ENCODE peak calls at places on chromosome 5, in five cellular contexts. Y is HepG2, X is K562, W is H1, I is GM12878. C is an unnamed sample.

GRCh38 chr5:91296691-91297143 is 86.4 kb downstream of the ARRDC3 start:
- DNase-seq in Y (no peak), X (no peak), W (no peak), I (no peak), C (no peak)

GRCh38 chr5:61167382-61167781 is 5.1 kb upstream of the SMIM15 start:
- DNase-seq in Y (no peak), X (no peak), W (no peak), I (no peak), C (no peak)

GRCh38 chr5:72347801-72348305 is 27.7 kb downstream of the PTCD2 start:
- DNase-seq in Y (no peak), X (no peak), W (no peak), I (no peak), C (no peak)

GRCh38 chr5:150284311-150284710 is 5.3 kb downstream of the CAMK2A start:
- DNase-seq in Y (no peak), X (peak), W (no peak), I (no peak), C (no peak)

GRCh38 chr5:159700016-159700415 is 216.3 kb upstream of the ADRA1B start:
- DNase-seq in Y (no peak), X (no peak), W (no peak), I (no peak), C (no peak)

GRCh38 chr5:159444441-159445082 is 114.3 kb upstream of the IL12B start:
- DNase-seq in Y (peak), X (no peak), W (no peak), I (no peak), C (no peak)

GRCh38 chr5:150266807-150267408 is 22.7 kb downstream of the CAMK2A start:
- DNase-seq in Y (no peak), X (no peak), W (no peak), I (no peak), C (no peak)

GRCh38 chr5:137370511-137371071 is 128.5 kb downstream of the SPOCK1 start:
- DNase-seq in Y (no peak), X (no peak), W (no peak), I (no peak), C (no peak)

GRCh38 chr5:62199792-62200716 is 106.0 kb upstream of the KIF2A start:
- DNase-seq in Y (no peak), X (no peak), W (no peak), I (no peak), C (no peak)

GRCh38 chr5:7763621-7764072 is 87.3 kb downstream of the CFAP90 start:
- DNase-seq in Y (no peak), X (no peak), W (no peak), I (no peak), C (no peak)

GRCh38 chr5:44942524-44943001 is 133.8 kb downstream of the MRPS30 start:
- DNase-seq in Y (no peak), X (peak), W (no peak), I (no peak), C (no peak)

GRCh38 chr5:1325191-1325741 is 19.6 kb downstream of the CLPTM1L start:
- DNase-seq in Y (no peak), X (no peak), W (no peak), I (no peak), C (no peak)

GRCh38 chr5:150779397-150780179 is 1.0 kb downstream of the SMIM3 start:
- DNase-seq in Y (no peak), X (no peak), W (no peak), I (no peak), C (no peak)

GRCh38 chr5:82349651-82350050 is 71.5 kb upstream of the RPS23 start:
- DNase-seq in Y (no peak), X (peak), W (peak), I (no peak), C (peak)

GRCh38 chr5:1140188-1140817 is 28.4 kb upstream of the SLC12A7 start:
- DNase-seq in Y (peak), X (peak), W (peak), I (no peak), C (peak)

GRCh38 chr5:141511771-141512325 is 23.0 kb downstream of the PCDHGC5 start:
- DNase-seq in Y (no peak), X (peak), W (no peak), I (no peak), C (no peak)
- TF ChIP-seq CREB1 in Y (no peak), X (no peak), W (no peak), I (no peak), C (no peak)

GRCh38 chr5:113804943-113805342 is 291.4 kb downstream of the YTHDC2 start:
- DNase-seq in Y (no peak), X (no peak), W (no peak), I (no peak), C (no peak)

GRCh38 chr5:113806250-113806649 is 292.8 kb downstream of the YTHDC2 start:
- DNase-seq in Y (no peak), X (no peak), W (no peak), I (no peak), C (no peak)

GRCh38 chr5:113804264-113804663 is 290.8 kb downstream of the YTHDC2 start:
- DNase-seq in Y (no peak), X (no peak), W (no peak), I (no peak), C (no peak)

GRCh38 chr5:113807384-113808053 is 294.0 kb downstream of the YTHDC2 start:
- DNase-seq in Y (no peak), X (no peak), W (no peak), I (no peak), C (no peak)

DNA sequence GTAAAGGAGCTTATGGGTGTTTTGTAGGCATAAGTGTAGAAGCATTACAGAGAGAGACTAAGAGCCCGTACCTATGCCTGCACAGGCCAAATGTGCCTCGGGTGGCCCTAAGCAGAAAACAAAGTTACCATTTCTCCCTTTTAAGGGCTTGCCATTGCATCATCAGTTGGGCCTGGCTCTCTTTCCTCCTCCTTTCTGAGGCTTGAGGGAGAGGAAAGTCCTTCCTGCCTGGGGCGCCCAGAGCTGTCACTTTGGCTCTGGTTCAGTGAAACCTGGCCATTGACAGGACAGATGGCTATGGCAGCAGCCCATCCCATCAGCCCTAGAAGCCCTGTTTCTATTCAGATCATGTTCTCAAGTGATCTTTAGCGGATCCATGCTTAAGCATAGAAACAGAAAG is 293.3 kb downstream of the YTHDC2 start:
- DNase-seq in Y (no peak), X (no peak), W (no peak), I (no peak), C (no peak)
- TF ChIP-seq USF2 in Y (no peak), X (no peak), W (no peak), I (no peak), C (no peak)

GRCh38 chr5:127243011-127243410 is 47.6 kb upstream of the MEGF10 start:
- DNase-seq in Y (no peak), X (no peak), W (no peak), I (no peak), C (no peak)
- TF ChIP-seq ATF3 in Y (no peak), X (no peak), W (no peak), I (no peak), C (no peak)

DNA sequence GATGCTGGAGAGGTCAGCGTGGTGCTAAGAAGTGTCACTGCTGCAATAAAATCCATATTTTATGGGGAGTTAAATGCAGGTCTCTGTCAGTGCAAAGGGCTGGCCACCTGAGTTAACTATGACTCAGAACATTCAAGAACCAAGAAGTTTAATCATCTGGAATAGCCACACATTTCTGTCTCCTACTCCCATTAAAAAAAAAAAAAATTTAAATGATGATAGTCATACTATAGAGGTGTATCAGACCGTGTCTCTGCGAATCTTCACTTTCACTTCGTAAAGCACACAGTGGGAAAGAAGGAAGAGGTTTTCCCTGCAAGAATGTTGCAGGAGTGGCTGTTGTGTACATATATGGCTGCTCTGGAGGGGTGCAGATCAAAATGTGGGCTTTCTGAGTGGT is 1.4 kb downstream of the CDH6 start:
- DNase-seq in Y (no peak), X (no peak), W (no peak), I (no peak), C (no peak)
- TF ChIP-seq CREB1 in Y (no peak), X (no peak), W (no peak), I (no peak), C (no peak)

GRCh38 chr5:14603141-14603540 is 21.5 kb downstream of the OTULINL start:
- DNase-seq in Y (no peak), X (no peak), W (no peak), I (no peak), C (no peak)

GRCh38 chr5:14598225-14598624 is 16.6 kb downstream of the OTULINL start:
- DNase-seq in Y (no peak), X (no peak), W (no peak), I (no peak), C (no peak)

GRCh38 chr5:14599717-14600116 is 18.1 kb downstream of the OTULINL start:
- DNase-seq in Y (no peak), X (no peak), W (no peak), I (no peak), C (no peak)

GRCh38 chr5:14597080-14597479 is 15.5 kb downstream of the OTULINL start:
- DNase-seq in Y (no peak), X (no peak), W (no peak), I (no peak), C (no peak)

GRCh38 chr5:14600846-14601245 is 19.3 kb downstream of the OTULINL start:
- DNase-seq in Y (no peak), X (no peak), W (no peak), I (no peak), C (no peak)
- TF ChIP-seq USF2 in Y (no peak), X (no peak), W (no peak), I (no peak), C (no peak)

C was measured in WTC11.